ENCODE peak calls at places on chromosomes 2 and 18, in four cellular contexts. G is CD8-positive, alpha-beta memory T cell; S is astrocyte; N is left ventricle myocardium inferior. L is an unnamed sample. For H3K4me1, the result is how much of the 10 kb centered on the place peaks cover.

GRCh38 chr2:28102455-28102874 is 211.9 kb downstream of the BABAM2 start:
- DNase-seq in G (no peak), S (peak), N (no peak), L (peak)

GRCh38 chr18:55912071-55912470 is 324.1 kb upstream of the TCF4 start:
- DNase-seq in G (no peak), S (peak), N (no peak), L (no peak)

GRCh38 chr2:216588771-216589363 is 44.4 kb upstream of the IGFBP2 start:
- DNase-seq in G (no peak), S (no peak), N (no peak), L (no peak)

GRCh38 chr2:62705859-62706720 is 577 bp downstream of the EHBP1 start:
- DNase-seq in G (no peak), S (peak), N (peak), L (peak)

GRCh38 chr2:95034221-95034620 is 8.7 kb downstream of the MAL start:
- DNase-seq in G (no peak), S (no peak), N (no peak), L (peak)

GRCh38 chr2:109184368-109184767 is 55.4 kb downstream of the SH3RF3 start:
- DNase-seq in G (no peak), S (no peak), N (no peak), L (no peak)

GRCh38 chr2:55027226-55027625 is 23.0 kb downstream of the RTN4 start:
- DNase-seq in G (no peak), S (no peak), N (no peak), L (no peak)

GRCh38 chr2:5392658-5393057 is 299.5 kb upstream of the SOX11 start:
- DNase-seq in G (no peak), S (peak), N (no peak), L (no peak)

GRCh38 chr2:1219901-1220691 is 193.2 kb upstream of the TPO start:
- DNase-seq in G (no peak), S (no peak), N (no peak), L (peak)

GRCh38 chr2:31523871-31524492 is 56.8 kb downstream of the SRD5A2 start:
- DNase-seq in G (peak), S (peak), N (no peak), L (peak)

GRCh38 chr18:32139835-32140283 is 48.2 kb downstream of the RNF138 start:
- DNase-seq in G (no peak), S (no peak), N (no peak), L (no peak)

GRCh38 chr2:8119782-8120551 is 561.9 kb upstream of the ID2 start:
- DNase-seq in G (no peak), S (peak), N (no peak), L (peak)

GRCh38 chr2:65430515-65431416 is 1.6 kb downstream of the SPRED2 start:
- DNase-seq in G (peak), S (no peak), N (peak), L (peak)

GRCh38 chr18:2994190-2994589 is 18.8 kb downstream of the LPIN2 start:
- DNase-seq in G (no peak), S (no peak), N (no peak), L (no peak)

GRCh38 chr2:158825021-158825420 is 29.9 kb downstream of the DAPL1 start:
- DNase-seq in G (no peak), S (no peak), N (no peak), L (no peak)

GRCh38 chr18:53850918-53851317 is 373.6 kb downstream of the MBD2 start:
- DNase-seq in G (no peak), S (no peak), N (no peak), L (no peak)

GRCh38 chr2:2751715-2752315 is 420.7 kb upstream of the MYT1L start:
- DNase-seq in G (no peak), S (no peak), N (no peak), L (no peak)

GRCh38 chr2:71562518-71562917 is 109.2 kb downstream of the DYSF start:
- DNase-seq in G (no peak), S (peak), N (no peak), L (no peak)

GRCh38 chr2:149363953-149364352 is 33.6 kb downstream of the LYPD6 start:
- DNase-seq in G (no peak), S (peak), N (no peak), L (peak)

GRCh38 chr2:28232267-28232666 is 160.4 kb upstream of the FOSL2 start:
- DNase-seq in G (no peak), S (no peak), N (no peak), L (peak)

DNA sequence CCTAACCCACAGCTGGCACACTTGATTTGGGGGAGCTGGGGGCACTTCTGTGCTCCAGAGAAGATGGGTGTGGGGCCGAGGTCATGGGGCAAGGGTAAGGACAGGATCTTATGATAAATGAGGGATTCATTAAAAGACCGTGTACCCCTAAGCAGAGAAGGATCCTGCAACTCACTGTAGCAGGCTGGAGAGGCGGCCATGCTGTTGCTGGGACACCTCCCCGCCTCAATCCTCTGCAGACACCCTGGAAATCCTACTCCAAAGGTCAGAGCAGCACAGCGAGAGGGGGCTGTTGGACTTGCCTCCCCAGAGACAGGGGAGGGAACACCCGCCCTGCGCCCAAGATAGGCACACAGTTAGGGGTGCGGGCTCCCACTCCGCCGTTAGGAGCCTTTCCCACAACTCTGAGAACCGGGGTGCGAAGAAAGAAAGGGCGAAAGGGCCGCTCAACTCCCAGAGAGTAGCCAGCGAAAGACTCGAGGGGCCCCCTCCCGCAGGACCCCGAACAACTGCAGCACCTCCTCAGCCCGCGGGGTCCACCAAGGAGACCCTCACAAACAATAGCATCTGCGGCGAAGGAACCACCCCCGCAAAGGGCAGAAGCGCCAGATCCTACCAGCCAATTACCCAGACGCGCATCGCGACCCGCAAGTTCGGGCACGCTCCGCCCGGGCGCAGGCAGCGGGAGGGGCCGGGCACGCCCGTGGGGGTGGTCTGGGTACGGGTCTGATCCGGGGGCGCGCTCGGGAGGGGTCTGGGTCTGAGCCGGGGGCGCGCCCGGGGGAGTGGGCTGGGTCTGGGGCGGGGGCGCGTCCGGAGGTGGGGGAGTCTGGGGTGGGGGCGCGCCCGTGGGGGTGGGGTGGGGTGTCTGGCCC is 1.3 kb downstream of the PARD6G start:
- DNase-seq in G (no peak), S (no peak), N (no peak), L (no peak)
- H3K27ac ChIP-seq in G (no peak), S (no peak), N (no peak), L (no peak)

GRCh38 chr18:77057043-77057442 is 75.5 kb downstream of the MBP start:
- DNase-seq in G (no peak), S (no peak), N (peak), L (peak)
- H3K4me1 ChIP-seq in G (half or more), S (half or more), N (half or more), L (under half)

GRCh38 chr2:136117909-136118818 is at the start of gene CXCR4:
- DNase-seq in G (peak), S (peak), N (peak), L (peak)
- H3K27ac ChIP-seq in G (peak), S (no peak), N (peak), L (no peak)

GRCh38 chr2:68775272-68775847 is 40.7 kb downstream of the ARHGAP25 start:
- DNase-seq in G (no peak), S (no peak), N (peak), L (no peak)
- H3K4me1 ChIP-seq in G (half or more), S (under half), N (half or more), L (under half)